ENCODE peak calls at places on chromosomes 2 and 18, in six cellular contexts. F is A549, K is NB4, P is dorsolateral prefrontal cortex, M is upper lobe of right lung, V is hepatocyte. I is an unnamed sample.

GRCh38 chr18:23752796-23753195 is 63.5 kb downstream of the LAMA3 start:
- DNase-seq in M (no peak), P (no peak), K (no peak), F (no peak), V (peak), I (peak)

GRCh38 chr18:3451166-3451988 is 1.4 kb downstream of the TGIF1 start:
- DNase-seq in P (peak), F (peak), M (peak), K (peak), V (peak), I (peak)

GRCh38 chr18:54359233-54359632 is 1.5 kb downstream of the C18orf54 start:
- DNase-seq in V (no peak), K (peak), F (no peak), M (no peak), P (no peak), I (no peak)

GRCh38 chr2:107402330-107402729 is 424.4 kb upstream of the RGPD4 start:
- DNase-seq in K (peak), V (no peak), M (no peak), P (no peak), F (peak), I (no peak)

GRCh38 chr18:74524097-74524496 is 10.2 kb upstream of the CNDP1 start:
- DNase-seq in P (no peak), M (peak), F (no peak), K (no peak), V (no peak), I (no peak)

GRCh38 chr18:58687871-58688308 is 16.6 kb downstream of the MALT1 start:
- DNase-seq in M (no peak), F (no peak), P (no peak), K (no peak), V (no peak), I (no peak)

GRCh38 chr18:58552057-58552461 is 76.8 kb downstream of the ALPK2 start:
- DNase-seq in V (peak), M (no peak), K (no peak), P (no peak), F (peak), I (peak)

GRCh38 chr2:216665240-216665639 is 30.1 kb downstream of the IGFBP5 start:
- DNase-seq in K (no peak), F (no peak), M (no peak), V (peak), P (no peak), I (no peak)

GRCh38 chr2:205786976-205787375 is 104.7 kb downstream of the NRP2 start:
- DNase-seq in K (no peak), P (no peak), V (no peak), M (no peak), F (no peak), I (no peak)

GRCh38 chr18:70499218-70499691 is 210.4 kb downstream of the SOCS6 start:
- DNase-seq in K (peak), F (no peak), M (no peak), P (no peak), V (no peak), I (no peak)

GRCh38 chr2:239362497-239362896 is 38.3 kb downstream of the HDAC4 start:
- DNase-seq in F (no peak), M (no peak), V (no peak), P (no peak), K (no peak), I (no peak)

GRCh38 chr2:176652300-176653182 is 383.3 kb downstream of the MTX2 start:
- DNase-seq in K (peak), V (peak), P (no peak), M (no peak), F (peak), I (peak)

GRCh38 chr2:213261237-213261636 is 23.0 kb upstream of the SPAG16 start:
- DNase-seq in M (no peak), F (no peak), V (no peak), P (no peak), K (no peak), I (no peak)

GRCh38 chr2:215476424-215476823 is 40.6 kb upstream of the FN1 start:
- DNase-seq in K (no peak), P (no peak), M (no peak), F (no peak), V (no peak), I (no peak)

GRCh38 chr2:180291060-180291459 is 284.0 kb upstream of the CWC22 start:
- DNase-seq in P (no peak), F (peak), V (no peak), M (no peak), K (peak), I (peak)

GRCh38 chr2:97781981-97782380 is 68.6 kb downstream of the ZAP70 start:
- DNase-seq in F (no peak), K (no peak), M (no peak), V (no peak), P (no peak), I (no peak)

GRCh38 chr2:191593622-191594416 is 84.1 kb upstream of the NABP1 start:
- DNase-seq in P (no peak), M (no peak), V (no peak), F (peak), K (no peak), I (peak)

GRCh38 chr2:50979495-50979894 is 52.4 kb downstream of the NRXN1 start:
- DNase-seq in K (no peak), V (no peak), M (no peak), P (no peak), F (no peak), I (no peak)

GRCh38 chr2:212640428-212640827 is 101.8 kb upstream of the ERBB4 start:
- DNase-seq in K (no peak), M (no peak), V (no peak), P (no peak), F (no peak), I (no peak)

GRCh38 chr2:31467426-31467825 is 52.9 kb upstream of the XDH start:
- DNase-seq in K (no peak), P (no peak), F (no peak), M (no peak), V (no peak), I (no peak)

GRCh38 chr2:199662245-199662644 is 188.7 kb downstream of the FTCDNL1 start:
- DNase-seq in M (no peak), F (no peak), V (no peak), P (no peak), K (no peak), I (no peak)

GRCh38 chr18:51191139-51191717 is 6.3 kb downstream of the MEX3C start:
- DNase-seq in F (no peak), V (no peak), M (no peak), P (no peak), K (no peak), I (no peak)

GRCh38 chr2:98608962-98609604 is 694 bp downstream of the UNC50 start:
- DNase-seq in V (peak), F (peak), K (peak), M (peak), P (no peak), I (peak)

GRCh38 chr2:74576151-74576755 is 21.7 kb downstream of the DOK1 start:
- DNase-seq in V (no peak), P (no peak), F (no peak), M (no peak), K (no peak), I (peak)

GRCh38 chr2:235024951-235025773 is 73.3 kb downstream of the SH3BP4 start:
- DNase-seq in K (no peak), P (no peak), F (no peak), M (peak), V (no peak), I (peak)

GRCh38 chr2:84880645-84881521 is at the start of gene TRABD2A:
- DNase-seq in P (no peak), F (peak), V (peak), M (peak), K (peak), I (peak)

GRCh38 chr18:61901334-61901986 is 8.7 kb upstream of the RNF152 start:
- DNase-seq in V (peak), P (no peak), F (peak), M (no peak), K (peak), I (peak)

GRCh38 chr2:68908392-68908970 is 37.3 kb upstream of the BMP10 start:
- DNase-seq in F (peak), K (peak), M (peak), P (no peak), V (peak), I (peak)

GRCh38 chr2:193542762-193543161 is 1348.0 kb upstream of the TMEFF2 start:
- DNase-seq in V (no peak), M (no peak), K (no peak), P (no peak), F (no peak), I (no peak)

GRCh38 chr2:120344991-120345975 is 653 bp upstream of the INHBB start:
- DNase-seq in K (peak), M (no peak), F (peak), V (peak), P (no peak), I (peak)

GRCh38 chr2:226903179-226903578 is 67.3 kb downstream of the RHBDD1 start:
- DNase-seq in K (no peak), P (no peak), V (no peak), M (no peak), F (peak), I (peak)

GRCh38 chr18:2411381-2411977 is 159.8 kb downstream of the METTL4 start:
- DNase-seq in P (no peak), M (no peak), K (no peak), F (peak), V (no peak), I (peak)

GRCh38 chr18:79849328-79850207 is 51.8 kb downstream of the KCNG2 start:
- DNase-seq in P (no peak), K (no peak), V (no peak), F (no peak), M (peak), I (no peak)

GRCh38 chr18:1498216-1498615 is 593.5 kb downstream of the ADCYAP1 start:
- DNase-seq in V (no peak), K (no peak), M (no peak), F (no peak), P (no peak), I (no peak)

GRCh38 chr18:23209796-23210195 is 74.5 kb downstream of the CABLES1 start:
- DNase-seq in M (no peak), K (no peak), F (no peak), V (no peak), P (no peak), I (no peak)

GRCh38 chr2:127270663-127271062 is 23.3 kb downstream of the ERCC3 start:
- DNase-seq in F (peak), M (no peak), K (peak), P (no peak), V (no peak), I (no peak)
- TF ChIP-seq CTCF in F (no peak), M (no peak), K (peak), P (no peak), V (no peak), I (no peak)

GRCh38 chr18:13184396-13184795 is 34.2 kb upstream of the LDLRAD4 start:
- DNase-seq in M (no peak), V (no peak), P (no peak), K (no peak), F (no peak), I (no peak)
- H3K4me3 ChIP-seq in M (no peak), V (no peak), P (no peak), K (no peak), F (no peak), I (no peak)

DNA sequence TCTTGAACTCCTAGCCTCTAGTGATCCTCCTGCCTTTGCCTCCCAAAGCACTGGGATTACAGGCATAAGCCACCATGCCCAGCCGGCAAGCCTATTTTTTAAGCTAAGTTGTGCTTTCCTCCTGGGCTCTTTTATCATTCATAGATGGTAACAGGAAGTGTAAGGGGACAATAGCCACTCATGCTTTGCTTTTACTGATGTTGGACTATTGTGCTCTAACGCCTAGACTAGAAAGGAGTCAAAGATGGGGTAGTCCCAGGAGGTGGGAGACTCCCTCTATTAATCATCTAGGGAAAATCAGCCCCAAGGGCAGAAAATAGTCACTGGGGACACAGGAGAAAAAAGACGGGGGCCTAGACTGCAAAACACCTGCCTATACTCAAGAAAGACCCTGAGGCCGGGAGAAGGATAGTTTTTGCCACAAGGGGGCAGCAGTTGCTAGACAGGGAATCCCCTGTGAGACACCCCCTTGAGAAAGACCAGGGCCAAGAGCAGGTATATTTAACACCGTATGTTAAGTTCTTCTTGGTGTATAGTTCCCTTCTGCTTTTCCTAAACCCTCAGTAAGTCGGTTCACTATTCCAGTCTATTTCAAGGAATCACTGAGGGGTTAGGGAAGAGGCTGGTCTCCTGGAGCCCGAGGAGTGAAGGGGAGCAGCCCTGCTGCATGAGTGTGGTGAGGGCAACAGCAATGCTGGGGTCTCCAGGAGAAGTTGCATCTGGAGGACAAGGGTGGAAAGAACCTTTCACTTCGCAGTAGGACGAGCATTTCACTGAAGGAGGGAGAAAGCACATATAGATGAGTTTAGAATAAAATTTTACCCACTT is 2.1 kb upstream of the CXCR1 start:
- DNase-seq in P (peak), K (peak), V (peak), M (peak), F (peak), I (peak)
- TF ChIP-seq CTCF in P (peak), K (peak), V (peak), M (peak), F (peak), I (peak)

GRCh38 chr18:69400976-69401474 is 337 bp downstream of the DOK6 start:
- DNase-seq in V (no peak), P (no peak), M (peak), F (no peak), K (no peak), I (peak)
- H3K4me3 ChIP-seq in V (peak), P (peak), M (peak), F (peak), K (no peak), I (peak)

GRCh38 chr18:78603102-78603501 is 376.5 kb upstream of the SALL3 start:
- DNase-seq in V (no peak), F (no peak), P (no peak), M (no peak), K (no peak), I (no peak)

GRCh38 chr18:78601923-78602322 is 377.7 kb upstream of the SALL3 start:
- DNase-seq in V (no peak), P (no peak), K (no peak), M (no peak), F (no peak), I (no peak)

GRCh38 chr18:78603584-78603983 is 376.0 kb upstream of the SALL3 start:
- DNase-seq in P (no peak), V (no peak), K (no peak), M (no peak), F (no peak), I (no peak)

GRCh38 chr18:78602430-78602829 is 377.2 kb upstream of the SALL3 start:
- DNase-seq in F (no peak), P (no peak), V (no peak), M (no peak), K (no peak), I (no peak)

DNA sequence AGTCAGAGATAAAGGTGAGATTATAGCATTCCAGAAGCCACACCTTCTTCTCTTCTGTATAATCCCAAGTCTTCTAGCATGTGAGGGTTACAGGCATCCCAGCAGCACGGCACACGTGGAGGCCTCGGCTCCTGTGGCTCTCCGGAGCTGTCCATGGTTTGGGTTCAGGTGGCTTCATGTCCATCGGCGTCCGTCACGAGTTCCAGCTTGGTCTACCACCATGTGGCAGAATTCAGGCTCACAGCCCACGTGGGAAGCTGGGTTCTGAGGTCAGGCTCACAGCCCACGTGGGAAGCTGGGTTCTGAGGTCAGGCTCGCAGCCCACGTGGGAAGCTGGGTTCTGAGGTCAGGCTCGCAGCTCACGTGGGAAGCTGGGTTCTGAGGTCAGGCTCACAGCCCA is 378.3 kb upstream of the SALL3 start:
- DNase-seq in M (no peak), F (no peak), V (no peak), K (no peak), P (no peak), I (no peak)
- TF ChIP-seq CTCF in M (no peak), F (no peak), V (no peak), K (no peak), P (no peak), I (no peak)

I was measured in foreskin fibroblast.